ENCODE peak calls at places on chromosomes 4 and X, in eight cellular contexts. R, O, H, C, S, L, Q and D are unnamed samples. For H3K27me3, the result is how much of the 10 kb centered on the place peaks cover.

GRCh38 chr4:153385784-153386183 is 41.3 kb downstream of the MND1 start:
- DNase-seq in R (no peak), O (peak), H (no peak), C (no peak), S (no peak), L (no peak), Q (no peak), D (no peak)

GRCh38 chrX:147917700-147918694 is 6.3 kb downstream of the FMR1 start:
- DNase-seq in R (no peak), O (no peak), H (no peak), C (no peak), S (no peak), L (no peak), Q (no peak), D (no peak)

GRCh38 chrX:120560405-120560841 is 339 bp downstream of the CUL4B start:
- DNase-seq in R (no peak), O (peak), H (peak), C (peak), S (peak), L (peak), Q (peak), D (no peak)

GRCh38 chr4:157072002-157072401 is 3.9 kb upstream of the GLRB start:
- DNase-seq in R (no peak), O (no peak), H (no peak), C (no peak), S (no peak), L (no peak), Q (no peak), D (no peak)

GRCh38 chr4:165737309-165737972 is 135.6 kb upstream of the TLL1 start:
- DNase-seq in R (no peak), O (no peak), H (no peak), C (no peak), S (no peak), L (no peak), Q (no peak), D (no peak)

GRCh38 chrX:29627833-29628232 is 587.5 kb upstream of the MAGEB2 start:
- DNase-seq in R (no peak), O (no peak), H (no peak), C (no peak), S (no peak), L (no peak), Q (no peak), D (no peak)

GRCh38 chrX:50154429-50154828 is 46.4 kb downstream of the AKAP4 start:
- DNase-seq in R (no peak), O (peak), H (no peak), C (no peak), S (no peak), L (no peak), Q (no peak), D (no peak)

GRCh38 chrX:120514236-120514635 is 45.1 kb upstream of the LAMP2 start:
- DNase-seq in R (no peak), O (peak), H (no peak), C (no peak), S (no peak), L (no peak), Q (no peak), D (no peak)

GRCh38 chr4:68361146-68361589 is 11.3 kb upstream of the YTHDC1 start:
- DNase-seq in R (no peak), O (peak), H (no peak), C (no peak), S (no peak), L (no peak), Q (no peak), D (no peak)

GRCh38 chrX:143017272-143017671 is 8.5 kb upstream of the SPANXN4 start:
- DNase-seq in R (no peak), O (no peak), H (no peak), C (no peak), S (no peak), L (no peak), Q (no peak), D (no peak)

GRCh38 chr4:21765810-21766407 is 182.7 kb downstream of the KCNIP4 start:
- DNase-seq in R (peak), O (peak), H (no peak), C (no peak), S (no peak), L (no peak), Q (peak), D (no peak)

GRCh38 chr4:127782275-127783025 is at the start of gene HSPA4L:
- DNase-seq in R (peak), O (peak), H (peak), C (peak), S (peak), L (peak), Q (peak), D (no peak)

GRCh38 chr4:76546282-76547166 is 111.5 kb downstream of the SHROOM3 start:
- DNase-seq in R (no peak), O (no peak), H (peak), C (no peak), S (no peak), L (no peak), Q (peak), D (no peak)

DNA sequence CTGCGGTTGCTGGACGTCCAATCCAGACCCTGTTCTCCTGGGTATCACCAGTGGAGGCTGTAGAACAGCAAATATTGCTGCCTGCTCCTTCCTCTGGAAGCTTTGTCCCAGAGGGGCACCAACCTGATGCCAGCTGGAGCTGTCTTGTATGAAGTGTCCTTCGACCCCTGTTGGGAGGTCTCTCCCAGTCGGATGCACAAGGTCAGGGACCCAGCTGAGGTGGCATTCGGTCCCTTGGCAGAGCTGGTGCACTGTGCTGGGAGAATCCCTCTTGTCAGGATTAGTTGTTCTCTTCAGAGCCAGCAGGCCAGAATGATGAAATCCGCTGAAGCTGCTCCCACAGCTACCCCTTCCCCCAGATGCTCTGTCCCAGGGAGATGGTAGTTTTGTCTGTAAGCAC is 110.3 kb upstream of the ZXDB start:
- DNase-seq in R (no peak), O (no peak), H (no peak), C (no peak), S (no peak), L (no peak), Q (no peak), D (no peak)
- H3K27me3 ChIP-seq in R (under half), O (under half), H (under half), C (under half), S (under half), L (under half), Q (under half), D (under half)

GRCh38 chr4:82643994-82644730 is 82.4 kb upstream of the TMEM150C start:
- DNase-seq in R (no peak), O (no peak), H (no peak), C (no peak), S (no peak), L (no peak), Q (peak), D (no peak)

GRCh38 chr4:82642321-82642720 is 80.5 kb upstream of the TMEM150C start:
- DNase-seq in R (no peak), O (no peak), H (no peak), C (no peak), S (no peak), L (no peak), Q (no peak), D (no peak)

GRCh38 chr4:82639947-82640346 is 78.2 kb upstream of the TMEM150C start:
- DNase-seq in R (no peak), O (no peak), H (no peak), C (no peak), S (no peak), L (no peak), Q (no peak), D (no peak)

GRCh38 chr4:82638479-82638878 is 76.7 kb upstream of the TMEM150C start:
- DNase-seq in R (no peak), O (no peak), H (no peak), C (no peak), S (no peak), L (no peak), Q (no peak), D (no peak)
- H3K27me3 ChIP-seq in R (under half), O (under half), H (under half), C (under half), S (under half), L (under half), Q (under half), D (under half)

GRCh38 chr4:178611062-178611461 is 1168.8 kb upstream of the AGA start:
- DNase-seq in R (no peak), O (no peak), H (no peak), C (no peak), S (no peak), L (no peak), Q (no peak), D (no peak)

DNA sequence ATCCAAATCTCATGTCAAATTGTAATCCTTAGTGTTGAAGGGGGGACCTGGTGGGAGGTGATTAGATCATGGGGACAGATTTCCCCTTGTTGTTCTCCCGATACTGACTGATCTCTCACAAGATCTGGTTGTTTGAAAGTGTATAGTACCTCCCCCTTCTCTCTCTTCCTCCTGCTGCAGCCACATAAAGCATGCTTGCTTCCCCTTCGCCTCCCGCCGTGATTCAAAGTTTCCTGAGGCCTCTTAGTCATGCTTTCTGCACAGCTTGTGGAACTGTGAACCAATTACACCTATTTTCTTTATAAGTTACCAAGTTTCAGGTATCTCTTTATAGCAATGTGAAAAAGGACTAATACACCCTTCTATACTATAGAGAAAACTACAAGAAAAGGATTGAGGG is 1170.5 kb upstream of the AGA start:
- DNase-seq in R (no peak), O (no peak), H (no peak), C (no peak), S (no peak), L (no peak), Q (no peak), D (no peak)
- H3K27me3 ChIP-seq in R (under half), O (under half), H (under half), C (under half), S (under half), L (under half), Q (under half), D (under half)

GRCh38 chr4:1399508-1400190 is 6.6 kb downstream of the NKX1-1 start:
- DNase-seq in R (no peak), O (no peak), H (peak), C (no peak), S (no peak), L (no peak), Q (peak), D (no peak)
- H3K27me3 ChIP-seq in R (under half), O (under half), H (under half), C (under half), S (half or more), L (under half), Q (under half), D (under half)

GRCh38 chrX:38558681-38559080 is 2.7 kb upstream of the TSPAN7 start:
- DNase-seq in R (no peak), O (no peak), H (no peak), C (no peak), S (no peak), L (no peak), Q (peak), D (no peak)

GRCh38 chrX:38548508-38548907 is 12.8 kb upstream of the TSPAN7 start:
- DNase-seq in R (no peak), O (no peak), H (no peak), C (no peak), S (no peak), L (no peak), Q (no peak), D (no peak)

DNA sequence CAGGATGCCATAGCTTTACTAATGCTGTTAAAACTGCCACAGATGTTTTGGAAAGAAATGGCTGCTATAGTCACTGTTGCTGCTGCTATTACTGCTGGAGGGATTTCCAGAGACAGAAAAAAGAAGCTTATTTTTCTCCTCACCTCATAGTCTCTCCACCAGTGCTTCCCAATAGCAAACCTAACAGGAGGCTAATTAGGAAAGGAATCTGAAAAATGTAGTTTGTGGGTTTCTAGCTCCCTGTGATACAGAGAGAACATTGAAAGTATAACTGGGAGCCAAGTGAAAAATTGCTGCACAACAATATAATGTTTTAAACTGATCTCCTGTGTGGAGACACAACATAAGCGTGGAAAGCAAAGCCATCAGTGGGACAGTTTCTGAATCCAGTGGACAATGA is 8.6 kb upstream of the TSPAN7 start:
- DNase-seq in R (no peak), O (no peak), H (no peak), C (no peak), S (no peak), L (no peak), Q (no peak), D (no peak)
- H3K27me3 ChIP-seq in R (under half), O (under half), H (under half), C (under half), S (under half), L (under half), Q (under half), D (under half)

GRCh38 chrX:11757397-11757728 is 674 bp upstream of the MSL3 start:
- DNase-seq in R (no peak), O (no peak), H (no peak), C (no peak), S (no peak), L (no peak), Q (no peak), D (no peak)
- H3K27me3 ChIP-seq in R (under half), O (under half), H (under half), C (under half), S (under half), L (under half), Q (under half), D (under half)